ENCODE peak calls at places on chromosome 22, in eight cellular contexts. X is lower lobe of right lung, H is NCI-H2029, D is fibroblast of lung, Y is ecto neural progenitor cell, G is T-helper 2 cell, B is renal cortical epithelial cell, L is upper lobe of right lung. V is an unnamed sample.

GRCh38 chr22:38882972-38883622 is 11.1 kb upstream of the CBX6 start:
- DNase-seq in D (no peak), Y (no peak), X (no peak), B (no peak), G (no peak), L (peak; percentile 46), H (no peak), V (no peak)

GRCh38 chr22:30731658-30732057 is 37.0 kb downstream of the OSBP2 start:
- DNase-seq in G (no peak), D (no peak), X (no peak), B (no peak), L (no peak), H (no peak), Y (no peak), V (no peak)

GRCh38 chr22:47299211-47299878 is 536.9 kb downstream of the TBC1D22A start:
- DNase-seq in Y (peak; percentile 25), D (no peak), B (no peak), H (no peak), X (no peak), L (no peak), G (no peak), V (no peak)

GRCh38 chr22:23401111-23401909 is 178.8 kb downstream of the IGLL1 start:
- DNase-seq in B (peak; percentile 67), G (no peak), H (no peak), Y (peak; percentile 57), D (no peak), L (peak; percentile 56), X (no peak), V (peak; percentile 13)

GRCh38 chr22:17132112-17132511 is 11.0 kb upstream of the TMEM121B start:
- DNase-seq in D (no peak), X (no peak), B (no peak), H (no peak), G (no peak), L (no peak), Y (no peak), V (no peak)

GRCh38 chr22:31952459-31952858 is 8.1 kb downstream of the YWHAH start:
- DNase-seq in B (peak; percentile 84), D (peak; percentile 92), G (no peak), H (no peak), L (no peak), Y (no peak), X (no peak), V (peak; percentile 77)

GRCh38 chr22:49925525-49926128 is 7.2 kb downstream of the CRELD2 start:
- DNase-seq in X (no peak), D (no peak), B (no peak), H (no peak), G (peak; percentile 85), Y (no peak), L (no peak), V (no peak)

GRCh38 chr22:50260434-50260800 is 1.1 kb downstream of the MAPK12 start:
- DNase-seq in G (no peak), Y (no peak), B (no peak), L (no peak), D (no peak), H (no peak), X (no peak), V (no peak)

GRCh38 chr22:41003041-41003440 is 51.9 kb downstream of the RBX1 start:
- DNase-seq in H (peak; percentile 1), D (no peak), Y (no peak), X (no peak), L (no peak), G (no peak), B (peak; percentile 20), V (no peak)

GRCh38 chr22:22576244-22576988 is 17.4 kb upstream of the PRAME start:
- DNase-seq in G (no peak), Y (peak; percentile 83), D (peak; percentile 43), L (peak; percentile 74), X (no peak), B (peak; percentile 27), H (peak; percentile 0), V (peak; percentile 30)

GRCh38 chr22:50530280-50530856 is 556 bp upstream of the TYMP start:
- DNase-seq in Y (no peak), H (no peak), X (peak; percentile 94), L (peak; percentile 96), G (no peak), B (peak; percentile 58), D (peak; percentile 83), V (peak; percentile 43)

GRCh38 chr22:49051491-49052022 is 776.1 kb downstream of the BRD1 start:
- DNase-seq in L (peak; percentile 41), H (no peak), X (no peak), Y (no peak), D (no peak), G (no peak), B (no peak), V (no peak)

GRCh38 chr22:18022851-18023250 is 1.5 kb downstream of the MICAL3 start:
- DNase-seq in L (no peak), B (no peak), G (no peak), Y (no peak), D (no peak), H (no peak), X (no peak), V (no peak)

GRCh38 chr22:40024201-40025061 is 29.7 kb downstream of the FAM83F start:
- DNase-seq in G (peak; percentile 28), L (peak; percentile 86), H (peak; percentile 46), D (peak; percentile 62), B (no peak), Y (peak; percentile 79), X (peak; percentile 82), V (peak; percentile 37)

GRCh38 chr22:18970180-18970947 is 34.3 kb upstream of the PRODH start:
- DNase-seq in D (no peak), Y (peak; percentile 80), G (no peak), L (peak; percentile 60), H (no peak), B (no peak), X (no peak), V (no peak)

GRCh38 chr22:19767427-19768380 is 7.1 kb downstream of the TBX1 start:
- DNase-seq in H (no peak), B (no peak), Y (no peak), L (no peak), X (no peak), G (no peak), D (no peak), V (no peak)

GRCh38 chr22:16783930-16784354 is 41.3 kb downstream of the XKR3 start:
- DNase-seq in G (no peak), X (no peak), D (no peak), L (no peak), Y (no peak), B (no peak), H (no peak), V (no peak)